ENCODE peak calls at places on chromosomes 12 and 14, in four cellular contexts. E is fibroblast of lung; D is CD8-positive, alpha-beta memory T cell; I is OCI-LY7. R is an unnamed sample.

GRCh38 chr12:91777268-91777997 is 368.2 kb downstream of the BTG1 start:
- DNase-seq in E (no peak), D (no peak), I (no peak), R (no peak)

GRCh38 chr12:17017402-17017801 is 411.4 kb upstream of the LMO3 start:
- DNase-seq in D (no peak), E (no peak), I (no peak), R (no peak)

GRCh38 chr14:23259412-23259811 is 21.7 kb downstream of the RNF212B start:
- DNase-seq in I (no peak), D (no peak), E (no peak), R (no peak)

GRCh38 chr12:62767946-62768345 is 167.0 kb downstream of the PPM1H start:
- DNase-seq in D (no peak), E (no peak), I (no peak), R (no peak)

GRCh38 chr12:76032043-76032981 is 736 bp upstream of the PHLDA1 start:
- DNase-seq in D (peak; percentile 60), I (peak; percentile 31), E (peak; percentile 75), R (peak; percentile 89)

GRCh38 chr14:21102472-21103164 is 1.8 kb downstream of the TMEM253 start:
- DNase-seq in I (peak; percentile 44), E (no peak), D (no peak), R (peak; percentile 73)

GRCh38 chr14:102461490-102462317 is 47.9 kb downstream of the ANKRD9 start:
- DNase-seq in E (no peak), I (no peak), D (no peak), R (no peak)

GRCh38 chr14:38342803-38343202 is 86.9 kb upstream of the CLEC14A start:
- DNase-seq in I (no peak), E (peak; percentile 48), D (no peak), R (no peak)

GRCh38 chr12:56581418-56582145 is 48.5 kb downstream of the BAZ2A start:
- DNase-seq in D (peak; percentile 62), I (no peak), E (no peak), R (no peak)

GRCh38 chr14:95889236-95889979 is 12.8 kb downstream of the TUNAR start:
- DNase-seq in D (no peak), I (peak; percentile 96), E (no peak), R (peak; percentile 34)

GRCh38 chr14:101232340-101233015 is 328.8 kb upstream of the DIO3 start:
- DNase-seq in D (no peak), I (no peak), E (no peak), R (peak; percentile 44)

GRCh38 chr12:15933751-15934150 is 22.6 kb downstream of the DERA start:
- DNase-seq in D (no peak), I (no peak), E (no peak), R (no peak)

GRCh38 chr14:24952851-24953666 is 96.9 kb downstream of the STXBP6 start:
- DNase-seq in D (no peak), E (no peak), I (no peak), R (peak; percentile 83)

GRCh38 chr12:57454566-57455373 is at the start of gene INHBE:
- DNase-seq in D (no peak), I (peak; percentile 58), E (peak; percentile 95), R (peak; percentile 97)

GRCh38 chr12:27331299-27331926 is 1.2 kb upstream of the BMAL2 start:
- DNase-seq in I (no peak), D (no peak), E (peak; percentile 86), R (no peak)

GRCh38 chr12:8455281-8455680 is 481 bp upstream of the CLEC6A start:
- DNase-seq in D (no peak), I (no peak), E (no peak), R (no peak)

GRCh38 chr12:115758886-115759620 is 518.4 kb downstream of the MED13L start:
- DNase-seq in I (no peak), D (no peak), E (peak; percentile 18), R (no peak)

GRCh38 chr12:28191690-28192089 is 1.4 kb downstream of the CCDC91 start:
- DNase-seq in E (peak; percentile 11), D (peak; percentile 58), I (no peak), R (peak; percentile 46)

GRCh38 chr12:81350309-81350708 is 272.4 kb downstream of the ACSS3 start:
- DNase-seq in I (no peak), E (no peak), D (no peak), R (peak; percentile 51)

GRCh38 chr12:15700595-15700994 is 88.6 kb downstream of the EPS8 start:
- DNase-seq in E (peak; percentile 95), I (no peak), D (no peak), R (no peak)

GRCh38 chr14:34926552-34926951 is 51.4 kb upstream of the BAZ1A start:
- DNase-seq in I (no peak), D (no peak), E (peak; percentile 14), R (no peak)

GRCh38 chr12:58412466-58412865 is 471.1 kb downstream of the ATP23 start:
- DNase-seq in I (no peak), D (no peak), E (no peak), R (peak; percentile 46)

GRCh38 chr14:104203071-104203425 is 64.7 kb downstream of the KIF26A start:
- DNase-seq in I (no peak), E (no peak), D (no peak), R (no peak)

GRCh38 chr12:59596232-59597143 is 659 bp downstream of the SLC16A7 start:
- DNase-seq in I (peak; percentile 91), D (peak; percentile 94), E (peak; percentile 84), R (peak; percentile 92)

GRCh38 chr12:82182601-82183000 is 175.6 kb downstream of the CCDC59 start:
- DNase-seq in D (no peak), E (no peak), I (no peak), R (no peak)

GRCh38 chr12:119673634-119674033 is 5.7 kb downstream of the PRKAB1 start:
- DNase-seq in D (no peak), I (no peak), E (no peak), R (no peak)

GRCh38 chr12:119674560-119674959 is 6.6 kb downstream of the PRKAB1 start:
- DNase-seq in I (no peak), E (no peak), D (no peak), R (no peak)

GRCh38 chr12:119671070-119671469 is 3.1 kb downstream of the PRKAB1 start:
- DNase-seq in E (no peak), I (no peak), D (no peak), R (no peak)

GRCh38 chr12:119669744-119670472 is 2.0 kb downstream of the PRKAB1 start:
- DNase-seq in I (no peak), D (no peak), E (no peak), R (no peak)

DNA sequence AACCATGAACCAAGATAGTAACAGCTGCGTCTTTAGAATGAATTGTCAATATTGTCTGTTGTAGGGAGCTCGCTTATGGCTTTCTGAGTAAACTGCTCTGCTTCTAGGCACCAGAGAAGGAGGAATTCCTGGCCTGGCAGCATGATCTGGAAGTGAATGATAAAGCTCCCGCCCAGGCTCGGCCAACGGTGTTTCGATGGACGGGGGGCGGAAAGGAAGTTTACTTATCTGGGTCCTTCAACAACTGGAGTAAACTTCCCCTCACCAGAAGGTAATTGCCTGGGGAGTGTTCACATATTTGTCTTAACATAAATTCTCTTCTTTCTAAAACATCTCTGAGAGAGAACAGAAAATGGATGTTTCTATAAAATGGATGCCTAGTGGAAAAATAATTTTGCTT is 4.3 kb downstream of the PRKAB1 start:
- DNase-seq in I (no peak), E (no peak), D (no peak), R (no peak)
- H3K27ac ChIP-seq in I (no peak overlapping the region), E (no peak overlapping the region), D (no peak overlapping the region), R (no peak overlapping the region)

DNA sequence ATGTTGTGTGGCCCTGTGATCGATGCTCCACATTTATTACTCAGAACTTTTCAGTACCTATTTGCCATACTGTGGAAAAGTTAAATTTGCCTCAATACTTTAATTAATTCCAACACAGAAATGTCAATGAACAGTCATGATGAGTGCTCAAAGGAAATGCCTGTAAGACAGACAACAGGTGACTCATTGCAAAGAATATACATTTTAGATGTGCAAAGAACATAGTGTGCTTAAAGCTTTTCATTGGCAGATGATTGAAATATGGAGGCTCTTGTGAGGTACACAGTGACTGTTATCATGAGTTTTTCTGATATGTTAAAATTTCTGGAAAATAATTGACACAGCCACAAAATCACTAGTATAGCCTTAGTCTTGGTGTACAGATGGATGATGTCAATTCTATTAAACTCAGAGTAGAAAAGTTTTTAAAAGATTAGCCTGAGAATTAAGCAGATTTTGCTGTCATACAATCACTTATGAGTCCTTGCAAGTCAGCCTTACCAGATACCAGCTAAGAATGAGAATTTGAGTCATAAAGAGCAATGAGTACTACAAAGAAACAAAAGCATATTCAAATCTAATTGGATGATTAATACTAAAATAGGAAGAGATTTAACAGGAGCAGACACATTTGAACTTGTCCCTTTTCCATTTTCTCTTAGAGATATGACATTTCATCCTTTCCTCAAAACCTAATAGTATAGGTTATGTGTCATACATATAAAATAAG is 544.1 kb downstream of the KCNH5 start:
- DNase-seq in D (no peak), I (no peak), E (no peak), R (no peak)
- H3K27ac ChIP-seq in D (no peak overlapping the region), I (no peak overlapping the region), E (no peak overlapping the region), R (no peak overlapping the region)

GRCh38 chr12:64236549-64236948 is 14.5 kb upstream of the KICS2 start:
- DNase-seq in E (peak; percentile 43), D (no peak), I (no peak), R (no peak)

GRCh38 chr12:64240781-64241180 is 18.7 kb upstream of the KICS2 start:
- DNase-seq in D (no peak), E (no peak), I (no peak), R (no peak)

GRCh38 chr12:64232201-64232600 is 10.1 kb upstream of the KICS2 start:
- DNase-seq in E (no peak), D (no peak), I (no peak), R (no peak)

DNA sequence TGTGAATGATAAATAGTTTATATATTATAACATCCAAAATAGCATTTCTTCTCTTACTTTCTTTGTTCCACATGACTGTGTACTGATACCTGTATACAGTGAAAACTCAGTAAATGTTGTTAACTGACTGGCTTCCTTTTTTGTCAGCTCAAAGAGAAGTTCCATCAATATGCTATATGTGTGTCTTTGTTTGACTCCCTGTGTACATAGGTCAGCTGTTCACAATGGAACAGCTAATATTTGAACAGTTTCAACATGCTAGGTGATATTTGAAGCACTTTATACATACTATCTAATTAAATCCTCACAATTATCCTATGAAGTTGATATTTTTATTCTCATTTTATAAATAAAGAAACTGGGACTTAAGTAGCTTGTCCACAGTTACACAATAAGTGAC is 15.3 kb upstream of the KICS2 start:
- DNase-seq in D (no peak), I (no peak), E (no peak), R (no peak)
- H3K27ac ChIP-seq in D (no peak overlapping the region), I (no peak overlapping the region), E (no peak overlapping the region), R (no peak overlapping the region)

GRCh38 chr12:124506832-124507153 is 60.6 kb downstream of the NCOR2 start:
- DNase-seq in E (no peak), D (no peak), I (no peak), R (no peak)
- H3K27ac ChIP-seq in E (peak overlapping the region; percentile 78), D (peak overlapping the region; percentile 3), I (no peak overlapping the region), R (peak overlapping the region; percentile 62)

DNA sequence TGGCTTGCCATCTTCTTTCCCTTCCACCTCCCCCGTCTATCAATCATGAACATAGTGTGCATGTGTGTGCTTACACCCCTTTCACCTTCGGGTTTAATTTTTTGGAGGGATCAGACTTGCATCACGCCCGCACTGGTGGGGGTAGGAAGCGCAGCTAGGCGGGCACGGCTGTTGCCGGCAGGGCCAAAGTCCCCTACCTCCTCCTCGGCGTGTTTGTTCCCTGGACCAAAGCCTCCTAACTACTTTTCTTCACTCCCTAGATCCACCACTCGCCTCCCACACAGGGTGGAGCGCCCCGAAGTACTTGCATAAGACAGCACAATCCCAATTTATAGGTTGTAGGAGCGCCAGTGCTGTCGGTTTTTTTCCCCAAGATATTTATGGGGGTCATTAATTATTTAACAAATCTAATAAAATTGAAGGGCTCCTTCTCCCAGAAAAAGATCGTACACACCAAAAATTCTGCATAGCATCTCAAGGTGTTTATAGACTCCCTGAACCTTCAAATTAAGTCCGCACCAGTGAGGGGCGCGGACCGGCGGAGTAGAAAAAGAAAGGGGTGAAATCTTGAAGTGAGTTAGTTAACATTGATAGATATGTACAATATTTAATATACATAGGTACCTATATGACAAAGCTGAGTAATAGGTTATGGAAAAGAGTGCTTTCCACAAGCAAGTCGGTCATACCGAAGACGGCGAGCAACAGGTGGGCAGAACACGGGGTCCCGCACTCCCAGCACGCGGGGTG is 714 bp downstream of the PKP2 start:
- DNase-seq in D (no peak), I (no peak), E (no peak), R (peak; percentile 79)
- H3K27ac ChIP-seq in D (no peak overlapping the region), I (no peak overlapping the region), E (no peak overlapping the region), R (no peak overlapping the region)

R was measured in endodermal cell.